ENCODE peak calls at places on chromosomes 12 and 14, in four cellular contexts. W is T-helper 1 cell; N is HFFc6; Y is stimulated activated CD4-positive, alpha-beta T cell treated with anti-CD3 and anti-CD28 coated beads, Interleukin-15, amount 100 ng/mL, for 1 hour. D is an unnamed sample.

GRCh38 chr12:5070090-5070489 is 26.4 kb downstream of the KCNA5 start:
- DNase-seq in N (no peak), Y (no peak), W (no peak), D (no peak)

GRCh38 chr12:26091837-26092236 is 33.0 kb downstream of the BHLHE41 start:
- DNase-seq in Y (no peak), W (no peak), N (no peak), D (no peak)

GRCh38 chr14:99908653-99909250 is 115.5 kb downstream of the EML1 start:
- DNase-seq in W (no peak), N (no peak), Y (no peak), D (no peak)

GRCh38 chr14:50944647-50945413 is 547 bp upstream of the PYGL start:
- DNase-seq in N (no peak), Y (no peak), W (no peak), D (peak; percentile 80)

GRCh38 chr14:22200977-22201605 is 387.9 kb downstream of the DAD1 start:
- DNase-seq in N (peak; percentile 72), W (no peak), Y (no peak), D (no peak)

GRCh38 chr12:109994262-109995175 is 1.6 kb downstream of the GIT2 start:
- DNase-seq in Y (no peak), N (no peak), W (no peak), D (no peak)

GRCh38 chr12:49627752-49628360 is 4.5 kb downstream of the PRPF40B start:
- DNase-seq in N (peak; percentile 44), W (no peak), Y (no peak), D (no peak)

GRCh38 chr12:6775775-6776174 is 3.5 kb downstream of the LAG3 start:
- DNase-seq in W (no peak), Y (no peak), N (no peak), D (no peak)

GRCh38 chr14:35808076-35808657 is 928 bp downstream of the RALGAPA1 start:
- DNase-seq in N (no peak), W (no peak), Y (no peak), D (peak; percentile 79)

GRCh38 chr12:29867823-29868222 is 84.1 kb upstream of the TMTC1 start:
- DNase-seq in W (no peak), N (no peak), Y (no peak), D (no peak)

GRCh38 chr12:129532707-129533499 is 370.9 kb downstream of the TMEM132D start:
- DNase-seq in N (no peak), W (no peak), Y (no peak), D (no peak)

GRCh38 chr12:90048918-90049317 is 340.3 kb upstream of the ATP2B1 start:
- DNase-seq in W (no peak), N (no peak), Y (no peak), D (no peak)

GRCh38 chr12:7369274-7369729 is 65.4 kb downstream of the ACSM4 start:
- DNase-seq in N (peak; percentile 84), Y (no peak), W (no peak), D (no peak)

GRCh38 chr12:2403221-2403976 is 350.6 kb downstream of the CACNA1C start:
- DNase-seq in W (no peak), N (no peak), Y (no peak), D (no peak)

GRCh38 chr12:3661028-3661427 is 91.9 kb downstream of the CRACR2A start:
- DNase-seq in Y (no peak), N (no peak), W (no peak), D (peak; percentile 53)

GRCh38 chr14:67532998-67533753 is at the start of gene PLEKHH1:
- DNase-seq in N (peak; percentile 46), W (no peak), Y (no peak), D (peak; percentile 63)

GRCh38 chr14:100076133-100076532 is 10.9 kb downstream of the EVL start:
- DNase-seq in N (peak; percentile 41), W (no peak), Y (no peak), D (no peak)

GRCh38 chr12:103800252-103800771 is 40.7 kb downstream of the NT5DC3 start:
- DNase-seq in Y (no peak), W (no peak), N (no peak), D (peak; percentile 87)

GRCh38 chr12:55996201-55996714 is 818 bp upstream of the SUOX start:
- DNase-seq in N (peak; percentile 66), W (peak; percentile 53), Y (peak; percentile 30), D (peak; percentile 45)

GRCh38 chr12:110135806-110136205 is 11.6 kb downstream of the IFT81 start:
- DNase-seq in Y (no peak), W (no peak), N (no peak), D (no peak)

GRCh38 chr14:65251213-65251612 is 148.9 kb upstream of the MAX start:
- DNase-seq in W (no peak), Y (no peak), N (peak; percentile 84), D (no peak)

GRCh38 chr12:27896419-27896990 is 76.0 kb downstream of the PTHLH start:
- DNase-seq in W (no peak), N (no peak), Y (no peak), D (no peak)

GRCh38 chr14:104246401-104247335 is 108.3 kb downstream of the KIF26A start:
- DNase-seq in W (no peak), Y (no peak), N (no peak), D (no peak)

GRCh38 chr12:72295101-72295500 is 22.9 kb downstream of the TRHDE start:
- DNase-seq in W (no peak), Y (no peak), N (no peak), D (no peak)

GRCh38 chr14:93685121-93685520 is 103.2 kb downstream of the PRIMA1 start:
- DNase-seq in Y (no peak), W (no peak), N (no peak), D (no peak)

GRCh38 chr14:63193236-63193635 is 11.0 kb upstream of the RHOJ start:
- DNase-seq in Y (no peak), W (no peak), N (no peak), D (no peak)

GRCh38 chr12:121767525-121768016 is 25.9 kb downstream of the RHOF start:
- DNase-seq in W (no peak), N (peak; percentile 31), Y (no peak), D (peak; percentile 71)

GRCh38 chr12:42119085-42119633 is 25.5 kb downstream of the GXYLT1 start:
- DNase-seq in Y (no peak), W (no peak), N (peak; percentile 74), D (no peak)

GRCh38 chr14:77804592-77804991 is 4.7 kb downstream of the ADCK1 start:
- DNase-seq in W (no peak), N (no peak), Y (no peak), D (no peak)

GRCh38 chr14:76955575-76956252 is 72.8 kb downstream of the IRF2BPL start:
- DNase-seq in N (peak; percentile 78), W (peak; percentile 47), Y (peak; percentile 35), D (peak; percentile 93)

GRCh38 chr12:13000935-13001724 is 1.1 kb upstream of the HEBP1 start:
- DNase-seq in N (no peak), Y (peak; percentile 8), W (peak; percentile 23), D (peak; percentile 64)

GRCh38 chr12:47900480-47901129 is 4.2 kb downstream of the VDR start:
- DNase-seq in Y (no peak), N (no peak), W (no peak), D (no peak)